ENCODE peak calls at places on chromosomes 11 and 22, in nine cellular contexts. N, M, I, Z, U, X, C, E and W are unnamed samples. For H3K79me2, the result is how much of the 10 kb centered on the place peaks cover.

GRCh38 chr22:22014285-22014659 is 31.7 kb upstream of the TOP3B start:
- DNase-seq in X (no peak), E (no peak), M (no peak), C (no peak), I (no peak), Z (no peak), U (no peak), N (no peak), W (no peak)

GRCh38 chr11:77400306-77400705 is 73.6 kb downstream of the PAK1 start:
- DNase-seq in C (no peak), X (no peak), E (no peak), I (no peak), U (no peak), M (peak), Z (no peak), N (no peak), W (no peak)

GRCh38 chr11:643366-643765 is 6.3 kb downstream of the DRD4 start:
- DNase-seq in M (no peak), C (no peak), Z (peak), U (no peak), E (no peak), N (no peak), I (no peak), X (no peak), W (no peak)

GRCh38 chr11:94295534-94295933 is 8.8 kb upstream of the IZUMO1R start:
- DNase-seq in E (no peak), N (peak), X (no peak), C (no peak), I (no peak), M (peak), Z (no peak), U (peak), W (no peak)

GRCh38 chr11:121237686-121238658 is 54.6 kb upstream of the SC5D start:
- DNase-seq in X (no peak), C (peak), I (no peak), U (peak), N (peak), Z (no peak), M (no peak), E (no peak), W (no peak)

GRCh38 chr11:74321487-74322188 is 10.2 kb upstream of the P4HA3 start:
- DNase-seq in I (no peak), X (peak), N (peak), Z (peak), C (peak), E (peak), U (peak), M (peak), W (peak)

GRCh38 chr11:33257160-33257896 is at the start of gene HIPK3:
- DNase-seq in E (peak), X (peak), C (peak), M (peak), U (peak), Z (peak), I (no peak), N (peak), W (peak)

GRCh38 chr11:118522571-118523072 is 4.7 kb upstream of the TTC36 start:
- DNase-seq in X (peak), C (no peak), N (peak), Z (no peak), E (peak), I (no peak), M (peak), U (peak), W (peak)

GRCh38 chr22:24321999-24322398 is 51.4 kb downstream of the SPECC1L start:
- DNase-seq in M (no peak), N (no peak), U (no peak), I (no peak), E (no peak), C (no peak), Z (no peak), X (peak), W (no peak)

GRCh38 chr11:27429740-27430451 is 42.7 kb downstream of the LGR4 start:
- DNase-seq in C (no peak), I (no peak), X (peak), U (no peak), Z (no peak), E (no peak), N (peak), M (no peak), W (peak)

GRCh38 chr11:134576721-134577171 is 164.7 kb upstream of the B3GAT1 start:
- DNase-seq in M (no peak), Z (no peak), U (no peak), N (no peak), C (no peak), I (no peak), E (no peak), X (no peak), W (no peak)

GRCh38 chr11:67261635-67261941 is 4.7 kb upstream of the GRK2 start:
- DNase-seq in I (no peak), M (no peak), Z (no peak), C (no peak), N (no peak), X (no peak), U (no peak), E (no peak), W (no peak)

GRCh38 chr11:72589802-72590761 is 84.1 kb downstream of the PDE2A start:
- DNase-seq in U (peak), Z (peak), N (peak), E (peak), C (peak), I (no peak), M (peak), X (peak), W (peak)

GRCh38 chr22:39991164-39991860 is 3.4 kb upstream of the FAM83F start:
- DNase-seq in C (no peak), N (no peak), E (no peak), U (no peak), Z (no peak), I (no peak), M (no peak), X (no peak), W (no peak)

GRCh38 chr11:67373916-67374570 is 645 bp upstream of the CLCF1 start:
- DNase-seq in M (peak), U (peak), I (peak), E (peak), X (peak), Z (peak), N (peak), C (peak), W (peak)

GRCh38 chr11:12290477-12290922 is 86.9 kb upstream of the PARVA start:
- DNase-seq in I (no peak), U (no peak), N (no peak), E (no peak), X (peak), M (no peak), Z (no peak), C (no peak), W (no peak)

GRCh38 chr11:36500315-36500721 is 9.8 kb downstream of the TRAF6 start:
- DNase-seq in Z (peak), C (no peak), N (peak), M (peak), U (peak), X (no peak), E (peak), I (no peak), W (no peak)

GRCh38 chr11:72140661-72141060 is 5.1 kb downstream of the FOLR3 start:
- DNase-seq in N (peak), M (no peak), X (no peak), I (no peak), C (no peak), U (no peak), E (no peak), Z (no peak), W (no peak)

GRCh38 chr11:65425971-65426838 is 3.6 kb downstream of the NEAT1 start:
- DNase-seq in C (peak), Z (peak), U (peak), X (no peak), E (peak), N (peak), M (no peak), I (peak), W (no peak)

GRCh38 chr22:31995046-31995445 is 48.0 kb upstream of the SLC5A1 start:
- DNase-seq in M (peak), N (no peak), U (peak), E (no peak), Z (no peak), X (no peak), C (peak), I (no peak), W (peak)

GRCh38 chr11:111299111-111300026 is 1.0 kb downstream of the POU2AF3 start:
- DNase-seq in M (peak), C (no peak), Z (no peak), I (no peak), N (peak), U (peak), E (peak), X (peak), W (peak)

GRCh38 chr11:120096326-120096725 is 41.6 kb downstream of the TRIM29 start:
- DNase-seq in N (no peak), E (no peak), M (no peak), I (no peak), U (no peak), X (peak), Z (no peak), C (no peak), W (no peak)

GRCh38 chr11:81497202-81497804 is 1236.4 kb downstream of the FAM181B start:
- DNase-seq in Z (peak), M (peak), E (peak), U (peak), N (peak), I (peak), X (peak), C (peak), W (peak)

DNA sequence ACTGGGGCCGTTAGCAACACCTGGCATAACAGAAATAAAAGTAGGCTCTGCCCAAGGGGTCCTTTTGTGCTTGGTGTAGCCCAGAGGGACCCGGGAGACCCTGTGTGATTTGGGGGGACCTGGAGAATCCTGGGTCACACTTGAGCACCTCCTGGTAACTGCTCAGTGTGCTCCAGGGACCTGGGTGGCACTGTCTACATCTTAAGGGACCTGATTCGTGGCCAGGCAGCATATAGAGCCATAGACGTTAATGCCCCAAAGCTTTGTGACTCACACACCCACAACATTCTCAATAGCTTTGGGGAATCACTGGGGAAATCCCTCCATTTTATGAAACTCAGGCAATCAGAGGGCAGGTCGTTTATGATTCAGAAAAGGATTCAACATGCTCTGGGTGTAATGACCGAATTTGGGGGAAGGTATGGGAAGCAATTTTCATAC is 3.6 kb upstream of the IGF2 start:
- DNase-seq in E (no peak), I (no peak), U (peak), X (no peak), Z (no peak), C (no peak), N (peak), M (no peak), W (no peak)
- TF ChIP-seq EZH2phosphoT487 in E (no peak), I (no peak), U (no peak), X (no peak), Z (no peak), C (no peak), N (no peak), M (no peak), W (peak)

GRCh38 chr11:44905131-44905866 is 45.4 kb downstream of the TP53I11 start:
- DNase-seq in Z (no peak), N (no peak), E (no peak), I (no peak), U (no peak), C (peak), M (no peak), X (no peak), W (no peak)
- H3K79me2 ChIP-seq in Z (under half), N (under half), E (under half), I (under half), U (under half), C (under half), M (under half), X (under half), W (under half)

GRCh38 chr11:102142333-102142732 is 32.1 kb downstream of the YAP1 start:
- DNase-seq in X (no peak), M (no peak), E (no peak), C (no peak), U (no peak), I (no peak), Z (no peak), N (peak), W (no peak)
- TF ChIP-seq EZH2phosphoT487 in X (no peak), M (no peak), E (no peak), C (no peak), U (no peak), I (no peak), Z (no peak), N (no peak), W (no peak)

DNA sequence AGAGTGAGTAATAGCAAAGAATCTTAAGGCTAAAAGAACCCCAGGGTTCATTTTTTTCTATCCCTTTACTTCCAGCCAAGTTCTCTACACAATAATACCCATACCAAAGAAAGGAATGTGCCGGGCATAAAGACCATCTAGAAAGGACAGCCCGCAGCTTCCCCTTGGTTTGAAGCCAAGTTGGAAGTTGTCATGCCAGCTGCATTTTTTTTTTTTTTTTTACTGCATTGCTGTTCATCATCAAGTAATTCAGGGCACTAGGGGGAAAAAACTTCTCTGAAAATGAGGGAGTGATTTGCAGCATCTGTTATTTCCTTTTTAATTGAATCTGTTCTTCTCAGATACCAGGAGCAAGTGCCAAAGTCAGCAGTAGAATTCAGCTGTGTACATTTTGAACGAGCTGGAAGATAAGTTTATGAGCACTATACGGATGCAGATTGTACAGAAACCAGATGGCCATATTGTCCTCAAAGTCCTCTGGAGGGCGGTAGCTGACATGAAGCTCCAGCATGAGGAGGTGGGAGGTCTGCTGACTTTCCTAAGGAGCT is 56.4 kb downstream of the UBASH3B start:
- DNase-seq in N (peak), E (peak), C (peak), M (no peak), I (no peak), X (peak), U (peak), Z (no peak), W (no peak)
- H3K79me2 ChIP-seq in N (under half), E (under half), C (under half), M (under half), I (under half), X (half or more), U (under half), Z (under half), W (under half)

DNA sequence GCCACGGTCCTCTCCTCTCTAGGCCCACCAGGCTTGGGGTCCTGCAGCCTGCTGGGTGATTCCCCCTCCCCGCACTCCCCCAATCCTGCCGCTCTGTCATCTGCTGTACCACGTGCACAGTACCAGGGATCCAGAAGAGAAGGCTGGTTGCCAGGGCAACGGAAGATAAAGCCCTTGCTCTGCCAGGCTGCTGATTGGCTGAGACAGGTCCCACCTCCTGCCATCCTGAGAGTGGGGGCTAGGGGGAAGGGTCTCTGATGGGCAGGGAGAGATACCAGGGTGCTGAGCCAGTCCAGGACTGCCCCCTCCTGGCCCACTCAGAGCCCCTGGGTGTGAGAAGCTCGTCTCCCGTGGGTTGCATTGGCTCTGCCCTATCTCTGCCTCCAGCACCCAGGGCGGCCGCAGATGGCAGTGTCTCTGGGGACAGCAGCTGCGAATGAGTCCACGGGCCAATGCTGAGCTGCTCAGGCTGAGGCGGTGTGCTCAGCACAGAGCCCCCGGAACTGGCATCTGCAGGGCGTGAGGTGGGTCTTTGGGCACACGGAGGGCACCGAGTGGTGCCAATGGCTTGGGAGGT is at the start of gene SMIM45:
- DNase-seq in I (no peak), X (peak), U (no peak), M (peak), E (no peak), Z (no peak), N (no peak), C (peak), W (peak)
- TF ChIP-seq EZH2phosphoT487 in I (no peak), X (no peak), U (no peak), M (no peak), E (no peak), Z (no peak), N (no peak), C (no peak), W (no peak)

GRCh38 chr11:3147626-3148025 is 17.5 kb downstream of the OSBPL5 start:
- DNase-seq in I (no peak), U (no peak), M (no peak), Z (no peak), X (no peak), N (no peak), E (no peak), C (no peak), W (no peak)
- H3K79me2 ChIP-seq in I (under half), U (under half), M (under half), Z (under half), X (under half), N (half or more), E (under half), C (under half), W (under half)

GRCh38 chr11:2944953-2945756 is 15.9 kb upstream of the PHLDA2 start:
- DNase-seq in M (peak), I (no peak), E (peak), U (no peak), Z (no peak), C (no peak), N (peak), X (peak), W (peak)
- TF ChIP-seq EZH2phosphoT487 in M (no peak), I (no peak), E (no peak), U (no peak), Z (no peak), C (no peak), N (no peak), X (no peak), W (no peak)

DNA sequence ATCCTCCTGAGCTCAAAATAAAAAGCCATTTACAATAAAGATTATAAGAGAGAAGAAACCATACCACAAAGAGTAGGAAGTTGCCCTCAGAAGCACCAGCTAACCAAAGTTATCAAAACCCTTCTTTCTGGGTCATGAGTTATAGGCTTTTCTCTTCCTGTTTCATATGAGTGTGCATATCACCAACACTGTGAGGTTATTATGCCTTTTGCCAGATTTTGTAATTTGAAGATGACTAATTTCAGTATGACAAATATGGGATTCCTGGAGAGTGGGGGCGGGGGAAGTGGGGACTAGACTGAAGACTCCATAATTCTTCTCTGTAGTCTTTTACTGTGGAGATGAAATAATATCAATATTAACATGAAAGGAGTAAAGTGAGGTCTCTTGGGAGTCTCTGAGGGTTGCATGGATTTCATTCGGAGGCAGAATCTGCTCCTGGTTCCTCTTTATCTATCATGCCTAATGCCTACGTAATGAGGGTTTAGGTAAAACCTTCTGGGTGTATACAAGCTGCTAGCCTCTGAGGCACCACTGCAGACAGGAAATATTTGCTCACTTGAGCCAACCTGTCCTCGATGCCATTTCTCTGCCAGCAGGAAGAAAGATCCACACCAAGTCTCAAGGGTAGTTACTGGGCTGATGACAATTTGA is 2.1 kb downstream of the LPXN start:
- DNase-seq in C (peak), N (peak), U (peak), E (peak), Z (peak), X (no peak), M (no peak), I (no peak), W (no peak)
- H3K79me2 ChIP-seq in C (half or more), N (half or more), U (under half), E (under half), Z (half or more), X (under half), M (under half), I (under half), W (under half)

DNA sequence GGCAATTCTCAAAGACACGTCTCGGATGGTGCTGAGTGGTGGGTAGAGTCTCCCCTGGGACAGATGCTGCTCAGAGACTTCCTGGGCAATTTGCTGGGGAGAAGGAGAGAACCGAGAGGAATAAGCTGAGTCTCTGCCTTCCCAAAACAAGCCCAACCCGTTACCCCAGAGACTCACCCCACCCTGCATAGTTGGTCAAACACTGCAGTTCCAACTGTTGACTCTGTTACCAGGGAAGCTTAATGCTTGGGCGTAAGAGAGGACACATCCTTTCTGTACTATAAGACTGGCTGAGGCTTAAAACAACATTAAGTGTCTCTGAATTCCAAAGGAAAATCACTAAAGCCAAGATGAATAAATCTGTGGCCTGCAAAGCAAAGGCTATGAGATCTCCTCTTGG is 68.1 kb downstream of the CCDC81 start:
- DNase-seq in N (peak), X (no peak), Z (no peak), C (no peak), U (no peak), E (no peak), I (no peak), M (no peak), W (no peak)
- TF ChIP-seq EZH2phosphoT487 in N (no peak), X (no peak), Z (no peak), C (no peak), U (no peak), E (no peak), I (no peak), M (no peak), W (no peak)